ENCODE peak calls at places on chromosomes 2 and 18, in six cellular contexts. Y, U, T, L, G and K are unnamed samples.

GRCh38 chr2:86393521-86394490 is 47.4 kb upstream of the KDM3A start:
- DNase-seq in Y (no peak), U (no peak), T (peak), L (no peak), G (peak), K (no peak)

GRCh38 chr2:85791704-85792565 is 38.1 kb downstream of the ATOH8 start:
- DNase-seq in Y (no peak), U (no peak), T (no peak), L (peak), G (peak), K (no peak)

GRCh38 chr2:102355526-102356380 is at the start of gene IL18R1:
- DNase-seq in Y (peak), U (peak), T (peak), L (peak), G (peak), K (peak)

GRCh38 chr2:191638079-191638801 is 39.7 kb upstream of the NABP1 start:
- DNase-seq in Y (no peak), U (peak), T (peak), L (no peak), G (no peak), K (no peak)

GRCh38 chr2:216426938-216427337 is 14.7 kb downstream of the SMARCAL1 start:
- DNase-seq in Y (no peak), U (peak), T (peak), L (no peak), G (peak), K (no peak)

GRCh38 chr2:168961450-168962229 is 60.5 kb downstream of the G6PC2 start:
- DNase-seq in Y (no peak), U (peak), T (peak), L (no peak), G (peak), K (no peak)

GRCh38 chr2:57373530-57373929 is 673.1 kb upstream of the VRK2 start:
- DNase-seq in Y (no peak), U (peak), T (peak), L (no peak), G (peak), K (no peak)

GRCh38 chr18:34928068-34928753 is 113.0 kb upstream of the MAPRE2 start:
- DNase-seq in Y (no peak), U (no peak), T (no peak), L (no peak), G (no peak), K (no peak)

GRCh38 chr2:10447300-10448207 is 573 bp downstream of the ODC1 start:
- DNase-seq in Y (no peak), U (peak), T (no peak), L (peak), G (peak), K (no peak)

GRCh38 chr18:79506191-79507075 is 110.7 kb downstream of the NFATC1 start:
- DNase-seq in Y (peak), U (peak), T (no peak), L (peak), G (peak), K (peak)

GRCh38 chr2:98907966-98908905 is 27.8 kb downstream of the CRACDL start:
- DNase-seq in Y (no peak), U (no peak), T (peak), L (no peak), G (no peak), K (no peak)

GRCh38 chr2:217489145-217489960 is 513.4 kb downstream of the TNS1 start:
- DNase-seq in Y (peak), U (no peak), T (peak), L (no peak), G (peak), K (no peak)

GRCh38 chr2:108594982-108595464 is 60.8 kb downstream of the LIMS1 start:
- DNase-seq in Y (no peak), U (peak), T (peak), L (no peak), G (peak), K (no peak)

GRCh38 chr2:105396254-105397024 is 2.4 kb downstream of the FHL2 start:
- DNase-seq in Y (peak), U (peak), T (peak), L (peak), G (peak), K (peak)

GRCh38 chr2:37181726-37182684 is 6.5 kb downstream of the SULT6B1 start:
- DNase-seq in Y (no peak), U (peak), T (no peak), L (no peak), G (peak), K (no peak)

GRCh38 chr2:45404807-45405297 is 206.2 kb downstream of the SRBD1 start:
- DNase-seq in Y (no peak), U (no peak), T (no peak), L (no peak), G (peak), K (no peak)

GRCh38 chr2:240629968-240630770 is 4.9 kb downstream of the GPR35 start:
- DNase-seq in Y (peak), U (no peak), T (no peak), L (peak), G (no peak), K (no peak)

GRCh38 chr2:3565117-3565516 is 7.0 kb upstream of the RNASEH1 start:
- DNase-seq in Y (no peak), U (no peak), T (no peak), L (no peak), G (no peak), K (no peak)
- H3K27ac ChIP-seq in Y (no peak), U (no peak), T (no peak), L (no peak), G (no peak), K (no peak)

GRCh38 chr2:25976884-25977741 is 5.2 kb downstream of the KIF3C start:
- DNase-seq in Y (no peak), U (peak), T (peak), L (no peak), G (peak), K (no peak)
- H3K27ac ChIP-seq in Y (no peak), U (no peak), T (peak), L (no peak), G (no peak), K (no peak)

GRCh38 chr2:151842830-151843668 is 14.8 kb upstream of the ARL5A start:
- DNase-seq in Y (no peak), U (no peak), T (no peak), L (no peak), G (no peak), K (no peak)
- H3K27ac ChIP-seq in Y (no peak), U (no peak), T (no peak), L (no peak), G (no peak), K (peak)

DNA sequence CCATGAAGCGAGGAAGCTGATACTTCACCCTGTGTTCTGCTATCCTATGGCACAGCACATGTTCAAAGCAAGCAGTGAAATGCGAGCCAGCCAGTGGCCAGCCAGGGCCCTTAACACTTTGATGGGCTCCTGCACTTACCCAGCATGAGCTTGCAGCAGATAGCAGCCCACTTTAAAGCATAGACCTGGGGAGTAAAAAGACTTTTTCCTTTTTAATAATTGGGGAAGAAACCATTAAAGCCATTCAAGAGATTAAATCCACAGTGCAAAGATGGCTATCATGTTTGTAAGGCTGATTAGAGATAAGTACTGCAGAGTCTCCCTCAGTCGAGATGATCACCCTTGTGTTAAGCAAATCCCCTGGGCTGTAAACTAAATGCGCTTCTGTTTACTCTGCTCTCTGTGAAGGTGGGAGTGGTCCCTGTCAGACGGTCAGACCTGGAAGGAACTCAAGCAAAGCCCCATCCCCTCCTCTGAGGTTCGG is 15.7 kb downstream of the CCBE1 start:
- DNase-seq in Y (no peak), U (peak), T (no peak), L (no peak), G (no peak), K (no peak)
- H3K27ac ChIP-seq in Y (no peak), U (no peak), T (no peak), L (no peak), G (no peak), K (no peak)